ENCODE peak calls at places on chromosomes 1 and 21, in nine cellular contexts. One of them, this sample, is unnamed.

GRCh38 chr21:40019076-40019475 is 151.8 kb downstream of the PCP4 start:
- DNase-seq in uterus: no peak
- DNase-seq in bronchial epithelial cell: no peak
- DNase-seq in prostate gland: no peak
- DNase-seq in fibroblast of the aortic adventitia: no peak
- DNase-seq in effector memory CD4-positive, alpha-beta T cell: no peak
- DNase-seq in kidney: no peak
- DNase-seq in mammary epithelial cell: no peak
- DNase-seq in skeletal muscle cell: no peak
- DNase-seq in this sample: no peak

GRCh38 chr1:191240925-191241324 is 763.3 kb upstream of the BRINP3 start:
- DNase-seq in uterus: no peak
- DNase-seq in bronchial epithelial cell: no peak
- DNase-seq in prostate gland: no peak
- DNase-seq in fibroblast of the aortic adventitia: no peak
- DNase-seq in effector memory CD4-positive, alpha-beta T cell: no peak
- DNase-seq in kidney: no peak
- DNase-seq in mammary epithelial cell: no peak
- DNase-seq in skeletal muscle cell: peak
- DNase-seq in this sample: no peak

GRCh38 chr1:184822267-184822666 is 67.6 kb upstream of the EDEM3 start:
- DNase-seq in uterus: no peak
- DNase-seq in bronchial epithelial cell: no peak
- DNase-seq in prostate gland: no peak
- DNase-seq in fibroblast of the aortic adventitia: no peak
- DNase-seq in effector memory CD4-positive, alpha-beta T cell: no peak
- DNase-seq in kidney: no peak
- DNase-seq in mammary epithelial cell: no peak
- DNase-seq in skeletal muscle cell: no peak
- DNase-seq in this sample: no peak

GRCh38 chr1:204337583-204337982 is 22.1 kb downstream of the PLEKHA6 start:
- DNase-seq in uterus: no peak
- DNase-seq in bronchial epithelial cell: no peak
- DNase-seq in prostate gland: no peak
- DNase-seq in fibroblast of the aortic adventitia: peak
- DNase-seq in effector memory CD4-positive, alpha-beta T cell: no peak
- DNase-seq in kidney: no peak
- DNase-seq in mammary epithelial cell: no peak
- DNase-seq in skeletal muscle cell: no peak
- DNase-seq in this sample: no peak

GRCh38 chr1:156502749-156503671 is 2.4 kb upstream of the MEF2D start:
- DNase-seq in uterus: peak
- DNase-seq in bronchial epithelial cell: peak
- DNase-seq in prostate gland: peak
- DNase-seq in fibroblast of the aortic adventitia: peak
- DNase-seq in effector memory CD4-positive, alpha-beta T cell: no peak
- DNase-seq in kidney: peak
- DNase-seq in mammary epithelial cell: peak
- DNase-seq in skeletal muscle cell: peak
- DNase-seq in this sample: peak

GRCh38 chr21:14923468-14923867 is 141.3 kb downstream of the NRIP1 start:
- DNase-seq in uterus: no peak
- DNase-seq in bronchial epithelial cell: no peak
- DNase-seq in prostate gland: no peak
- DNase-seq in fibroblast of the aortic adventitia: peak
- DNase-seq in effector memory CD4-positive, alpha-beta T cell: no peak
- DNase-seq in kidney: no peak
- DNase-seq in mammary epithelial cell: peak
- DNase-seq in skeletal muscle cell: no peak
- DNase-seq in this sample: no peak

GRCh38 chr21:26909972-26910371 is 56.9 kb downstream of the ADAMTS5 start:
- DNase-seq in uterus: no peak
- DNase-seq in bronchial epithelial cell: no peak
- DNase-seq in prostate gland: no peak
- DNase-seq in fibroblast of the aortic adventitia: no peak
- DNase-seq in effector memory CD4-positive, alpha-beta T cell: no peak
- DNase-seq in kidney: no peak
- DNase-seq in mammary epithelial cell: no peak
- DNase-seq in skeletal muscle cell: no peak
- DNase-seq in this sample: no peak

GRCh38 chr1:179742717-179743678 is at the start of gene FAM163A:
- DNase-seq in uterus: no peak
- DNase-seq in bronchial epithelial cell: no peak
- DNase-seq in prostate gland: no peak
- DNase-seq in fibroblast of the aortic adventitia: no peak
- DNase-seq in effector memory CD4-positive, alpha-beta T cell: no peak
- DNase-seq in kidney: no peak
- DNase-seq in mammary epithelial cell: no peak
- DNase-seq in skeletal muscle cell: no peak
- DNase-seq in this sample: no peak

GRCh38 chr1:23867953-23868847 is at the start of gene FUCA1:
- DNase-seq in uterus: peak
- DNase-seq in bronchial epithelial cell: peak
- DNase-seq in prostate gland: peak
- DNase-seq in fibroblast of the aortic adventitia: peak
- DNase-seq in effector memory CD4-positive, alpha-beta T cell: peak
- DNase-seq in kidney: peak
- DNase-seq in mammary epithelial cell: peak
- DNase-seq in skeletal muscle cell: peak
- DNase-seq in this sample: peak

GRCh38 chr1:64136749-64137568 is 66.5 kb upstream of the UBE2U start:
- DNase-seq in uterus: peak
- DNase-seq in bronchial epithelial cell: peak
- DNase-seq in prostate gland: peak
- DNase-seq in fibroblast of the aortic adventitia: peak
- DNase-seq in effector memory CD4-positive, alpha-beta T cell: peak
- DNase-seq in kidney: peak
- DNase-seq in mammary epithelial cell: peak
- DNase-seq in skeletal muscle cell: peak
- DNase-seq in this sample: peak

GRCh38 chr1:66695121-66695520 is 57.1 kb upstream of the DYNLT5 start:
- DNase-seq in uterus: no peak
- DNase-seq in bronchial epithelial cell: no peak
- DNase-seq in prostate gland: no peak
- DNase-seq in fibroblast of the aortic adventitia: no peak
- DNase-seq in effector memory CD4-positive, alpha-beta T cell: no peak
- DNase-seq in kidney: no peak
- DNase-seq in mammary epithelial cell: no peak
- DNase-seq in skeletal muscle cell: no peak
- DNase-seq in this sample: no peak

GRCh38 chr1:205667909-205668643 is 12.2 kb downstream of the SLC45A3 start:
- DNase-seq in uterus: no peak
- DNase-seq in bronchial epithelial cell: peak
- DNase-seq in prostate gland: no peak
- DNase-seq in fibroblast of the aortic adventitia: no peak
- DNase-seq in effector memory CD4-positive, alpha-beta T cell: no peak
- DNase-seq in kidney: no peak
- DNase-seq in mammary epithelial cell: peak
- DNase-seq in skeletal muscle cell: no peak
- DNase-seq in this sample: no peak

GRCh38 chr1:56380556-56380955 is 198.8 kb downstream of the PLPP3 start:
- DNase-seq in uterus: peak
- DNase-seq in bronchial epithelial cell: no peak
- DNase-seq in prostate gland: no peak
- DNase-seq in fibroblast of the aortic adventitia: no peak
- DNase-seq in effector memory CD4-positive, alpha-beta T cell: no peak
- DNase-seq in kidney: no peak
- DNase-seq in mammary epithelial cell: no peak
- DNase-seq in skeletal muscle cell: no peak
- DNase-seq in this sample: no peak

GRCh38 chr1:7390604-7391000 is 380.5 kb upstream of the VAMP3 start:
- DNase-seq in uterus: no peak
- DNase-seq in bronchial epithelial cell: no peak
- DNase-seq in prostate gland: no peak
- DNase-seq in fibroblast of the aortic adventitia: no peak
- DNase-seq in effector memory CD4-positive, alpha-beta T cell: no peak
- DNase-seq in kidney: peak
- DNase-seq in mammary epithelial cell: no peak
- DNase-seq in skeletal muscle cell: no peak
- DNase-seq in this sample: no peak

GRCh38 chr1:232384172-232384571 is 245.8 kb downstream of the SIPA1L2 start:
- DNase-seq in uterus: no peak
- DNase-seq in bronchial epithelial cell: no peak
- DNase-seq in prostate gland: no peak
- DNase-seq in fibroblast of the aortic adventitia: no peak
- DNase-seq in effector memory CD4-positive, alpha-beta T cell: no peak
- DNase-seq in kidney: no peak
- DNase-seq in mammary epithelial cell: no peak
- DNase-seq in skeletal muscle cell: no peak
- DNase-seq in this sample: no peak

GRCh38 chr1:235199441-235199840 is 38.4 kb upstream of the RBM34 start:
- DNase-seq in uterus: no peak
- DNase-seq in bronchial epithelial cell: peak
- DNase-seq in prostate gland: no peak
- DNase-seq in fibroblast of the aortic adventitia: peak
- DNase-seq in effector memory CD4-positive, alpha-beta T cell: no peak
- DNase-seq in kidney: no peak
- DNase-seq in mammary epithelial cell: peak
- DNase-seq in skeletal muscle cell: peak
- DNase-seq in this sample: no peak

GRCh38 chr1:213982814-213983588 is 4.8 kb upstream of the PROX1 start:
- DNase-seq in uterus: no peak
- DNase-seq in bronchial epithelial cell: no peak
- DNase-seq in prostate gland: no peak
- DNase-seq in fibroblast of the aortic adventitia: no peak
- DNase-seq in effector memory CD4-positive, alpha-beta T cell: no peak
- DNase-seq in kidney: no peak
- DNase-seq in mammary epithelial cell: no peak
- DNase-seq in skeletal muscle cell: no peak
- DNase-seq in this sample: no peak

GRCh38 chr1:213980906-213981305 is 6.9 kb upstream of the PROX1 start:
- DNase-seq in uterus: no peak
- DNase-seq in bronchial epithelial cell: no peak
- DNase-seq in prostate gland: no peak
- DNase-seq in fibroblast of the aortic adventitia: no peak
- DNase-seq in effector memory CD4-positive, alpha-beta T cell: no peak
- DNase-seq in kidney: no peak
- DNase-seq in mammary epithelial cell: no peak
- DNase-seq in skeletal muscle cell: no peak
- DNase-seq in this sample: no peak

GRCh38 chr1:213983589-213984386 is 4.0 kb upstream of the PROX1 start:
- DNase-seq in uterus: no peak
- DNase-seq in bronchial epithelial cell: no peak
- DNase-seq in prostate gland: no peak
- DNase-seq in fibroblast of the aortic adventitia: no peak
- DNase-seq in effector memory CD4-positive, alpha-beta T cell: no peak
- DNase-seq in kidney: no peak
- DNase-seq in mammary epithelial cell: no peak
- DNase-seq in skeletal muscle cell: no peak
- DNase-seq in this sample: no peak

GRCh38 chr1:213984387-213985180 is 3.2 kb upstream of the PROX1 start:
- DNase-seq in uterus: no peak
- DNase-seq in bronchial epithelial cell: no peak
- DNase-seq in prostate gland: no peak
- DNase-seq in fibroblast of the aortic adventitia: no peak
- DNase-seq in effector memory CD4-positive, alpha-beta T cell: no peak
- DNase-seq in kidney: no peak
- DNase-seq in mammary epithelial cell: no peak
- DNase-seq in skeletal muscle cell: no peak
- DNase-seq in this sample: no peak

GRCh38 chr1:213982515-213982813 is 5.3 kb upstream of the PROX1 start:
- DNase-seq in uterus: no peak
- DNase-seq in bronchial epithelial cell: no peak
- DNase-seq in prostate gland: no peak
- DNase-seq in fibroblast of the aortic adventitia: no peak
- DNase-seq in effector memory CD4-positive, alpha-beta T cell: no peak
- DNase-seq in kidney: no peak
- DNase-seq in mammary epithelial cell: no peak
- DNase-seq in skeletal muscle cell: no peak
- DNase-seq in this sample: no peak
- H3K4me3 ChIP-seq in uterus: peak
- H3K4me3 ChIP-seq in bronchial epithelial cell: no peak
- H3K4me3 ChIP-seq in prostate gland: no peak
- H3K4me3 ChIP-seq in fibroblast of the aortic adventitia: no peak
- H3K4me3 ChIP-seq in effector memory CD4-positive, alpha-beta T cell: no peak
- H3K4me3 ChIP-seq in kidney: peak
- H3K4me3 ChIP-seq in mammary epithelial cell: no peak
- H3K4me3 ChIP-seq in skeletal muscle cell: peak
- H3K4me3 ChIP-seq in this sample: no peak

GRCh38 chr1:1421147-1421906 is at the start of gene ANKRD65:
- DNase-seq in uterus: no peak
- DNase-seq in bronchial epithelial cell: peak
- DNase-seq in prostate gland: no peak
- DNase-seq in fibroblast of the aortic adventitia: no peak
- DNase-seq in effector memory CD4-positive, alpha-beta T cell: no peak
- DNase-seq in kidney: peak
- DNase-seq in mammary epithelial cell: peak
- DNase-seq in skeletal muscle cell: no peak
- DNase-seq in this sample: no peak
- H3K4me3 ChIP-seq in uterus: peak
- H3K4me3 ChIP-seq in bronchial epithelial cell: peak
- H3K4me3 ChIP-seq in prostate gland: peak
- H3K4me3 ChIP-seq in fibroblast of the aortic adventitia: no peak
- H3K4me3 ChIP-seq in effector memory CD4-positive, alpha-beta T cell: no peak
- H3K4me3 ChIP-seq in kidney: no peak
- H3K4me3 ChIP-seq in mammary epithelial cell: peak
- H3K4me3 ChIP-seq in skeletal muscle cell: no peak
- H3K4me3 ChIP-seq in this sample: no peak

DNA sequence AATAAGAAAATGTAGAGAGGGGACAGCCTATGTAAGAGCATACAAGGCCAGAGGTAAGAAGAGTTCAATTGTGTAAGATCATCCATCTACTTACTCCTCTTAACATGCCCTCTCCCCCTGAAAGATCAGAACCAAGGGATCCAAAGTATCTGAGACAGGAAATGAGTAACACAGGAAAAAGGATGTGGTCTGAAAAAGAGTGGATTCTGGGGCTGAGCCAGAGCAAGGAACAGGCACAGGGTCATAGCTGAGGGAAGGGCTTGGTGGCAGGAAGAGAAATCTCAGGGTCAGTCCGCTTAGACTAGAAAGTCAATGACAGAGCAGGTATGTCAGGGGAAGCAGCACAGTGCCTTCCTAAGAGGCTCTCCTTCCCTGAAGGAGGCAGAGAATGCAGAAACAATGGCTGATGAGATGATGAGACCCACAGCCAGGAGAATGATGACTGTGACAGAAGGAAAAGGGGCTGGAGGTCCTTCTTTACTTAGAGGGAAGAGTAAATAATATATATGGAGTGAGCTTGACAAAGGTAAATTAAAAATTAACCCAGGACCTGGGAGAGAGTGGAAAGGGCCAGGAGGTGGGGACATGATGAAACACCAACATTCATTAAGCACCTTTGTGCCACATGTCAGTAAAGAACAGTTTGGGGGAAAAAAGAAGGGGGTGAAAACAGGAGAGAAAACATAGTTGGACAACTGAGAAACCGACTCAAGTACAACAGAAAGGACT is 26.2 kb upstream of the A3GALT2 start:
- DNase-seq in uterus: peak
- DNase-seq in bronchial epithelial cell: peak
- DNase-seq in prostate gland: no peak
- DNase-seq in fibroblast of the aortic adventitia: peak
- DNase-seq in effector memory CD4-positive, alpha-beta T cell: no peak
- DNase-seq in kidney: no peak
- DNase-seq in mammary epithelial cell: peak
- DNase-seq in skeletal muscle cell: peak
- DNase-seq in this sample: peak
- H3K4me3 ChIP-seq in uterus: peak
- H3K4me3 ChIP-seq in bronchial epithelial cell: peak
- H3K4me3 ChIP-seq in prostate gland: peak
- H3K4me3 ChIP-seq in fibroblast of the aortic adventitia: peak
- H3K4me3 ChIP-seq in effector memory CD4-positive, alpha-beta T cell: no peak
- H3K4me3 ChIP-seq in kidney: peak
- H3K4me3 ChIP-seq in mammary epithelial cell: peak
- H3K4me3 ChIP-seq in skeletal muscle cell: peak
- H3K4me3 ChIP-seq in this sample: no peak

GRCh38 chr1:39646232-39647081 is 7.0 kb upstream of the HEYL start:
- DNase-seq in uterus: peak
- DNase-seq in bronchial epithelial cell: peak
- DNase-seq in prostate gland: no peak
- DNase-seq in fibroblast of the aortic adventitia: peak
- DNase-seq in effector memory CD4-positive, alpha-beta T cell: no peak
- DNase-seq in kidney: peak
- DNase-seq in mammary epithelial cell: no peak
- DNase-seq in skeletal muscle cell: peak
- DNase-seq in this sample: peak
- H3K4me3 ChIP-seq in uterus: no peak
- H3K4me3 ChIP-seq in bronchial epithelial cell: no peak
- H3K4me3 ChIP-seq in prostate gland: no peak
- H3K4me3 ChIP-seq in fibroblast of the aortic adventitia: no peak
- H3K4me3 ChIP-seq in effector memory CD4-positive, alpha-beta T cell: no peak
- H3K4me3 ChIP-seq in kidney: no peak
- H3K4me3 ChIP-seq in mammary epithelial cell: no peak
- H3K4me3 ChIP-seq in skeletal muscle cell: no peak
- H3K4me3 ChIP-seq in this sample: no peak